ENCODE peak calls at places on chromosomes 16 and 17, in five cellular contexts. M is SW480; P is stimulated activated CD8-positive, alpha-beta memory T cell treated with anti-CD3 and anti-CD28 coated beads, Interleukin-4, amount 100 ng/mL, for 24 hours; Z is HAP-1; S is GM23248. V is an unnamed sample.
A peak's percentile ranks its signal among the peaks of the same experiment; 100 is the strongest.

GRCh38 chr16:20901441-20902112 is 1.0 kb downstream of the LYRM1 start:
- DNase-seq in M (peak; percentile 65), P (peak; percentile 1), Z (no peak), S (peak; percentile 77), V (no peak)

GRCh38 chr16:89712476-89712805 is 8.3 kb downstream of the VPS9D1 start:
- DNase-seq in M (no peak), P (no peak), Z (no peak), S (peak; percentile 25), V (no peak)

GRCh38 chr17:78082988-78083387 is 45.6 kb downstream of the TMC6 start:
- DNase-seq in M (no peak), P (no peak), Z (no peak), S (no peak), V (no peak)

GRCh38 chr16:85554791-85555548 is 58.2 kb upstream of the GSE1 start:
- DNase-seq in M (peak; percentile 58), P (peak; percentile 56), Z (no peak), S (peak; percentile 85), V (no peak)

GRCh38 chr17:79809530-79810137 is 12.8 kb upstream of the CBX8 start:
- DNase-seq in M (peak; percentile 48), P (no peak), Z (no peak), S (no peak), V (no peak)

GRCh38 chr16:24991349-24991748 is 23.8 kb downstream of the ARHGAP17 start:
- DNase-seq in M (no peak), P (no peak), Z (no peak), S (no peak), V (no peak)

GRCh38 chr16:64397945-64398508 is 723.8 kb downstream of the CDH11 start:
- DNase-seq in M (no peak), P (no peak), Z (no peak), S (peak; percentile 72), V (no peak)

GRCh38 chr16:58421529-58421928 is 29.3 kb downstream of the GINS3 start:
- DNase-seq in M (no peak), P (no peak), Z (no peak), S (peak; percentile 24), V (no peak)

GRCh38 chr16:70682239-70683145 is 3.4 kb downstream of the MTSS2 start:
- DNase-seq in M (no peak), P (no peak), Z (no peak), S (no peak), V (no peak)

GRCh38 chr16:1678500-1679098 is 520 bp downstream of the JPT2 start:
- DNase-seq in M (peak; percentile 53), P (peak; percentile 37), Z (no peak), S (peak; percentile 69), V (no peak)

GRCh38 chr17:45783593-45784292 is 377 bp upstream of the CRHR1 start:
- DNase-seq in M (no peak), P (no peak), Z (peak; percentile 61), S (no peak), V (no peak)

GRCh38 chr16:11481987-11482386 is 104.7 kb downstream of the LITAF start:
- DNase-seq in M (no peak), P (no peak), Z (no peak), S (peak; percentile 42), V (no peak)

GRCh38 chr17:59498421-59499307 is 66.7 kb upstream of the DHX40 start:
- DNase-seq in M (no peak), P (no peak), Z (no peak), S (no peak), V (no peak)

GRCh38 chr17:34756670-34757021 is 177.3 kb downstream of the TMEM132E start:
- DNase-seq in M (peak; percentile 10), P (no peak), Z (no peak), S (peak; percentile 55), V (no peak)

GRCh38 chr16:70418274-70418992 is 20.5 kb downstream of the ST3GAL2 start:
- DNase-seq in M (no peak), P (no peak), Z (no peak), S (no peak), V (no peak)

GRCh38 chr17:2598166-2598565 is 4.7 kb downstream of the PAFAH1B1 start:
- DNase-seq in M (no peak), P (no peak), Z (no peak), S (peak; percentile 89), V (no peak)

GRCh38 chr16:2952679-2953078 is 11.4 kb upstream of the KREMEN2 start:
- DNase-seq in M (peak; percentile 49), P (no peak), Z (no peak), S (no peak), V (no peak)

GRCh38 chr16:4767872-4768548 is 1.0 kb upstream of the ZNF500 start:
- DNase-seq in M (peak; percentile 16), P (no peak), Z (peak; percentile 11), S (peak; percentile 69), V (no peak)

GRCh38 chr17:80529104-80529903 is 15.3 kb upstream of the RPTOR start:
- DNase-seq in M (no peak), P (no peak), Z (no peak), S (no peak), V (no peak)

GRCh38 chr17:74280093-74280513 is 6.1 kb downstream of the DNAI2 start:
- DNase-seq in M (peak; percentile 34), P (peak; percentile 35), Z (no peak), S (no peak), V (no peak)

GRCh38 chr16:6682142-6682811 is 650.4 kb upstream of the RBFOX1 start:
- DNase-seq in M (peak; percentile 6), P (no peak), Z (no peak), S (peak; percentile 15), V (peak; percentile 7)

GRCh38 chr16:19429271-19429670 is 11.6 kb downstream of the TMC5 start:
- DNase-seq in M (no peak), P (no peak), Z (no peak), S (no peak), V (no peak)

GRCh38 chr16:82456683-82457082 is 170.1 kb upstream of the CDH13 start:
- DNase-seq in M (peak; percentile 64), P (peak; percentile 7), Z (peak; percentile 84), S (peak; percentile 78), V (peak; percentile 24)

GRCh38 chr16:50269061-50269705 is 2.8 kb downstream of the ADCY7 start:
- DNase-seq in M (no peak), P (no peak), Z (no peak), S (no peak), V (no peak)

GRCh38 chr17:75692976-75693375 is 25.8 kb downstream of the SAP30BP start:
- DNase-seq in M (no peak), P (no peak), Z (no peak), S (peak; percentile 32), V (no peak)

GRCh38 chr17:48244814-48245213 is 137.2 kb downstream of the SNX11 start:
- DNase-seq in M (peak; percentile 52), P (no peak), Z (no peak), S (peak; percentile 36), V (no peak)

GRCh38 chr16:67393111-67393789 is at the start of gene TPPP3:
- DNase-seq in M (peak; percentile 69), P (peak; percentile 19), Z (peak; percentile 91), S (peak; percentile 91), V (no peak)

GRCh38 chr17:78421084-78421533 is 42.7 kb downstream of the PGS1 start:
- DNase-seq in M (no peak), P (no peak), Z (no peak), S (no peak), V (no peak)

GRCh38 chr17:21373034-21373433 is 3.1 kb upstream of the KCNJ12 start:
- DNase-seq in M (no peak), P (no peak), Z (no peak), S (no peak), V (no peak)

GRCh38 chr17:77349976-77350830 is 209.4 kb downstream of the SEC14L1 start:
- DNase-seq in M (no peak), P (no peak), Z (no peak), S (peak; percentile 90), V (no peak)

GRCh38 chr16:89060207-89060794 is 33.4 kb upstream of the ACSF3 start:
- DNase-seq in M (no peak), P (no peak), Z (no peak), S (no peak), V (no peak)

GRCh38 chr17:40031706-40032105 is 16.5 kb downstream of the CSF3 start:
- DNase-seq in M (no peak), P (no peak), Z (no peak), S (no peak), V (no peak)

GRCh38 chr16:82514262-82514661 is 112.5 kb upstream of the CDH13 start:
- DNase-seq in M (no peak), P (no peak), Z (no peak), S (no peak), V (no peak)

GRCh38 chr17:41523787-41524186 is 4.3 kb downstream of the KRT19 start:
- DNase-seq in M (peak; percentile 66), P (no peak), Z (no peak), S (no peak), V (no peak)

GRCh38 chr17:74493381-74493833 is 27.0 kb downstream of the CD300A start:
- DNase-seq in M (peak; percentile 66), P (peak; percentile 45), Z (peak; percentile 59), S (peak; percentile 82), V (peak; percentile 60)

GRCh38 chr17:81036128-81036891 is 1.4 kb downstream of the BAIAP2 start:
- DNase-seq in M (no peak), P (no peak), Z (no peak), S (peak; percentile 49), V (no peak)

GRCh38 chr17:56110463-56111138 is 42.7 kb upstream of the ANKFN1 start:
- DNase-seq in M (peak; percentile 15), P (no peak), Z (no peak), S (no peak), V (no peak)

GRCh38 chr16:29664133-29664912 is 1.3 kb downstream of the SPN start:
- DNase-seq in M (no peak), P (no peak), Z (no peak), S (no peak), V (no peak)

V was measured in Panc1.